ENCODE peak calls at places on chromosomes 4 and X, in five cellular contexts. One of them, this sample, is unnamed. For H3K36me3 and H3K27me3, the result is how much of the 10 kb centered on the place peaks cover.

GRCh38 chr4:78565971-78566372 is 14.4 kb downstream of the ANXA3 start:
- DNase-seq in GM23338: peak
- DNase-seq in right lobe of liver: no peak
- DNase-seq in adrenal gland: no peak
- DNase-seq in neuronal stem cell: no peak
- DNase-seq in this sample: no peak

GRCh38 chr4:125022855-125023501 is 291.8 kb upstream of the FAT4 start:
- DNase-seq in adrenal gland: no peak
- DNase-seq in neuronal stem cell: no peak
- DNase-seq in GM23338: no peak
- DNase-seq in right lobe of liver: no peak
- DNase-seq in this sample: no peak

GRCh38 chrX:50327235-50327634 is 122.7 kb downstream of the CCNB3 start:
- DNase-seq in right lobe of liver: no peak
- DNase-seq in adrenal gland: no peak
- DNase-seq in GM23338: no peak
- DNase-seq in neuronal stem cell: no peak
- DNase-seq in this sample: no peak

GRCh38 chr4:81165853-81166430 is 49.1 kb downstream of the PRKG2 start:
- DNase-seq in GM23338: no peak
- DNase-seq in neuronal stem cell: no peak
- DNase-seq in adrenal gland: no peak
- DNase-seq in right lobe of liver: no peak
- DNase-seq in this sample: no peak

GRCh38 chr4:7403001-7403400 is 31.7 kb downstream of the PSAPL1 start:
- DNase-seq in adrenal gland: no peak
- DNase-seq in GM23338: no peak
- DNase-seq in right lobe of liver: no peak
- DNase-seq in neuronal stem cell: no peak
- DNase-seq in this sample: no peak

GRCh38 chr4:1975391-1975801 is 33.4 kb downstream of the NELFA start:
- DNase-seq in adrenal gland: no peak
- DNase-seq in right lobe of liver: no peak
- DNase-seq in GM23338: no peak
- DNase-seq in neuronal stem cell: no peak
- DNase-seq in this sample: peak

GRCh38 chr4:48832571-48832970 is 1.7 kb downstream of the OCIAD1 start:
- DNase-seq in adrenal gland: no peak
- DNase-seq in neuronal stem cell: no peak
- DNase-seq in right lobe of liver: no peak
- DNase-seq in GM23338: no peak
- DNase-seq in this sample: no peak

GRCh38 chrX:66638591-66639500 is at the start of gene EDA2R:
- DNase-seq in adrenal gland: peak
- DNase-seq in neuronal stem cell: peak
- DNase-seq in right lobe of liver: no peak
- DNase-seq in GM23338: peak
- DNase-seq in this sample: peak

GRCh38 chr4:168220893-168221292 is 97.7 kb downstream of the DDX60 start:
- DNase-seq in neuronal stem cell: no peak
- DNase-seq in GM23338: no peak
- DNase-seq in right lobe of liver: no peak
- DNase-seq in adrenal gland: no peak
- DNase-seq in this sample: no peak

GRCh38 chr4:68466185-68466584 is 18.9 kb downstream of the TMPRSS11E start:
- DNase-seq in adrenal gland: no peak
- DNase-seq in GM23338: no peak
- DNase-seq in right lobe of liver: no peak
- DNase-seq in neuronal stem cell: no peak
- DNase-seq in this sample: no peak

GRCh38 chrX:55127692-55128091 is 38.9 kb downstream of the PAGE2 start:
- DNase-seq in neuronal stem cell: no peak
- DNase-seq in right lobe of liver: no peak
- DNase-seq in adrenal gland: no peak
- DNase-seq in GM23338: no peak
- DNase-seq in this sample: no peak

GRCh38 chr4:172751550-172751949 is 417.1 kb upstream of the GALNT7 start:
- DNase-seq in neuronal stem cell: no peak
- DNase-seq in right lobe of liver: no peak
- DNase-seq in adrenal gland: no peak
- DNase-seq in GM23338: no peak
- DNase-seq in this sample: no peak

GRCh38 chr4:177225605-177226004 is 84.1 kb upstream of the NEIL3 start:
- DNase-seq in right lobe of liver: no peak
- DNase-seq in neuronal stem cell: no peak
- DNase-seq in adrenal gland: no peak
- DNase-seq in GM23338: no peak
- DNase-seq in this sample: no peak

GRCh38 chr4:177227636-177228035 is 82.0 kb upstream of the NEIL3 start:
- DNase-seq in right lobe of liver: no peak
- DNase-seq in adrenal gland: no peak
- DNase-seq in GM23338: no peak
- DNase-seq in neuronal stem cell: no peak
- DNase-seq in this sample: no peak

GRCh38 chr4:177235026-177235425 is 74.6 kb upstream of the NEIL3 start:
- DNase-seq in right lobe of liver: no peak
- DNase-seq in adrenal gland: no peak
- DNase-seq in neuronal stem cell: no peak
- DNase-seq in GM23338: no peak
- DNase-seq in this sample: no peak

GRCh38 chr4:177228599-177228998 is 81.1 kb upstream of the NEIL3 start:
- DNase-seq in right lobe of liver: no peak
- DNase-seq in adrenal gland: no peak
- DNase-seq in GM23338: no peak
- DNase-seq in neuronal stem cell: no peak
- DNase-seq in this sample: no peak

GRCh38 chr4:177229331-177229730 is 80.3 kb upstream of the NEIL3 start:
- DNase-seq in neuronal stem cell: no peak
- DNase-seq in right lobe of liver: no peak
- DNase-seq in GM23338: no peak
- DNase-seq in adrenal gland: no peak
- DNase-seq in this sample: peak
- H3K4me3 ChIP-seq in neuronal stem cell: no peak
- H3K4me3 ChIP-seq in right lobe of liver: no peak
- H3K4me3 ChIP-seq in GM23338: no peak
- H3K4me3 ChIP-seq in adrenal gland: no peak
- H3K4me3 ChIP-seq in this sample: no peak

DNA sequence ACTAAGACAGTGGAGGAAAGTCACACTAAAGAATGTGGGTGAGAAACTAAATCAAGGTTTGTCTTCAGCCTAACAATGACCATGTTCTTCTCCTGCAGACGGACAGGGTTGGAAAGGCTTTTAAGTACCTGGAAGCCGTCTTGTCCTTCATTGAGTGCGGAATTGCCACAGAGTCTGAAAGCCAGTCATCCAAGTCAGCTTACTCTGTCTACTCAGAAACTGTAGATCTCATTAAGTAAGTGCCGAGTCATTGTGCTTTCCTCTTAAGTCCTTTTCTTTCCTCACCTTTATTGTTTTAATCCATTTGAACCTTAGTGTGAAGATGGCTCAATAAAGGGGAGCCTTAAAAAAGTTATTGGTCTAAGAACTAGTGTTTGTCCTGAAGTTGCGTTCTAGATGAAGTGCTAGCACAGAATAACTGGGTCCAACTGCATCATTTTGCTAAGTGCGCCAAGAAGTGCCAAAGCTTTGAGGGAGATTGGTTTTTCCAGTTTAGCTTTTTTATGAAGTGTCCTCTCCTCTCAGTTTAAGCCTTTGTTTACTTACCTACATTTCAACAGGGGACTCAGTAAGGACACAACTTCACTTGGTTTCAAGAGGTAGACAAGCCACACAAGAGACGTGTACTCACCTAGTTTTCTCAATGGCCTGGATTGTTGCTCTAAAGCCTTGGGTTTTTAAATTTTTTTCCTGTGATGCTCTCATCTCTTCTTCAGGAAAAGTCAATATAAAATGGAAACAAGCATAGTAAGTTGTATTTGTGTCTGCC is 89.2 kb downstream of the KLHL8 start:
- DNase-seq in GM23338: no peak
- DNase-seq in adrenal gland: no peak
- DNase-seq in right lobe of liver: no peak
- DNase-seq in neuronal stem cell: no peak
- DNase-seq in this sample: no peak
- H3K36me3 ChIP-seq in GM23338: under half
- H3K36me3 ChIP-seq in adrenal gland: half or more
- H3K36me3 ChIP-seq in right lobe of liver: under half
- H3K36me3 ChIP-seq in neuronal stem cell: under half
- H3K36me3 ChIP-seq in this sample: under half

GRCh38 chr4:186737427-186737826 is 13.8 kb upstream of the FAT1 start:
- DNase-seq in adrenal gland: no peak
- DNase-seq in GM23338: no peak
- DNase-seq in right lobe of liver: no peak
- DNase-seq in neuronal stem cell: no peak
- DNase-seq in this sample: no peak
- H3K27me3 ChIP-seq in adrenal gland: under half
- H3K27me3 ChIP-seq in GM23338: under half
- H3K27me3 ChIP-seq in right lobe of liver: under half
- H3K27me3 ChIP-seq in neuronal stem cell: under half
- H3K27me3 ChIP-seq in this sample: under half

DNA sequence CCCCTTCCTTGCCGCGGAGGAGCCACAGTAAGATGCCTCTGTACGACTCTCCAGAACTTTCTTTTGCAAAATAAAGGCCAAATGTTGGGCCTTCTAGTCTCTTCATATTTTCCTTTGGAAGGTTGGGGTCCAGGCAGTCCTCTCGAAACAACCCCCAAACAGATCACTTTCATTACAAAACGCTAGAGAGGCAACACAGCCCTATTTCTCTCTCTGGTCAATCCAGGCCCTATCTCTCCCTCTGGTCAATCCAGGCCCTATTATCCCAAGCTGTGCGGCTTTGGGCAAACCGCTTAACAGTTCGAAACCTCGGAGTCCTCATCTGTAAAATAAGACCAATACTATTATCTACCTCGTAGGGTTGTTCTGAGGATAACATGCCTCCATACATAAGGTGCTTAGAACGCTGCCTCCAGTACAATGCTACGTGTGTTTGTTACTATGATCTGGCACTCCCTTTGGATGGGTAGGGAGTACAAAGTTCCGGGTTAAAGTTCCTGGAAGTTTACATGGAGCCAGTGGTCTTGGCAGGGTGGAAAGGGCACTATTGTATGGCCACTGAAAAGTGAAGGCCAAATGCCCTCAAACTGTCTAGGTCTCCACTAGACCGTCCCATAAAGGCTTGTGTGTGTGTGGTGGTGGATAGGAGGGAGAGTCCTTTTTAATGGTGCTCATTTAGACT is 75.4 kb upstream of the BCOR start:
- DNase-seq in right lobe of liver: no peak
- DNase-seq in neuronal stem cell: no peak
- DNase-seq in GM23338: no peak
- DNase-seq in adrenal gland: no peak
- DNase-seq in this sample: no peak
- H3K4me3 ChIP-seq in right lobe of liver: peak
- H3K4me3 ChIP-seq in neuronal stem cell: no peak
- H3K4me3 ChIP-seq in GM23338: peak
- H3K4me3 ChIP-seq in adrenal gland: no peak
- H3K4me3 ChIP-seq in this sample: peak